ENCODE peak calls at places on chromosomes 2 and 18, in six cellular contexts. I is neuronal stem cell, K is mesendoderm, D is fibroblast of lung, S is mammary epithelial cell, L is IMR-90. O is an unnamed sample.

GRCh38 chr2:240981871-240982800 is 16.3 kb upstream of the SNED1 start:
- DNase-seq in I (no peak), K (no peak), D (no peak), S (no peak), L (no peak), O (no peak)

GRCh38 chr2:191467113-191467512 is 210.8 kb upstream of the NABP1 start:
- DNase-seq in I (no peak), K (no peak), D (no peak), S (no peak), L (no peak), O (no peak)

GRCh38 chr18:61921621-61922235 is 28.9 kb upstream of the RNF152 start:
- DNase-seq in I (no peak), K (no peak), D (no peak), S (no peak), L (peak; percentile 15), O (no peak)

GRCh38 chr2:207265849-207266248 is 100.1 kb upstream of the KLF7 start:
- DNase-seq in I (no peak), K (no peak), D (peak; percentile 66), S (no peak), L (no peak), O (peak; percentile 46)

GRCh38 chr2:54879037-54879436 is 155.6 kb downstream of the EML6 start:
- DNase-seq in I (no peak), K (peak; percentile 5), D (no peak), S (no peak), L (no peak), O (no peak)

GRCh38 chr2:190053426-190053825 is 9.1 kb downstream of the MSTN start:
- DNase-seq in I (no peak), K (no peak), D (no peak), S (no peak), L (no peak), O (no peak)

GRCh38 chr2:231523451-231524266 is 6.6 kb downstream of the NMUR1 start:
- DNase-seq in I (no peak), K (no peak), D (no peak), S (no peak), L (no peak), O (no peak)

GRCh38 chr18:78856569-78857200 is 122.9 kb upstream of the SALL3 start:
- DNase-seq in I (no peak), K (no peak), D (no peak), S (no peak), L (no peak), O (no peak)

GRCh38 chr2:161208527-161209139 is 48.4 kb downstream of the TANK start:
- DNase-seq in I (no peak), K (peak; percentile 70), D (peak; percentile 81), S (peak; percentile 83), L (peak; percentile 92), O (peak; percentile 78)

GRCh38 chr2:239394346-239394945 is 6.4 kb downstream of the HDAC4 start:
- DNase-seq in I (no peak), K (no peak), D (no peak), S (no peak), L (no peak), O (peak; percentile 8)

GRCh38 chr2:184654945-184655344 is 56.6 kb downstream of the ZNF804A start:
- DNase-seq in I (no peak), K (no peak), D (peak; percentile 59), S (no peak), L (peak; percentile 84), O (peak; percentile 91)

GRCh38 chr2:35580951-35581350 is 774.6 kb upstream of the CRIM1 start:
- DNase-seq in I (no peak), K (no peak), D (no peak), S (no peak), L (no peak), O (no peak)

GRCh38 chr2:11889101-11889850 is 142.8 kb downstream of the LPIN1 start:
- DNase-seq in I (no peak), K (no peak), D (no peak), S (no peak), L (no peak), O (no peak)

GRCh38 chr2:168254158-168254935 is 7.0 kb upstream of the STK39 start:
- DNase-seq in I (no peak), K (peak; percentile 65), D (peak; percentile 48), S (peak; percentile 23), L (peak; percentile 40), O (peak; percentile 20)

GRCh38 chr2:158487419-158487818 is 30.7 kb downstream of the PKP4 start:
- DNase-seq in I (no peak), K (no peak), D (peak; percentile 76), S (no peak), L (peak; percentile 85), O (peak; percentile 61)

GRCh38 chr2:74383254-74383653 is 3.1 kb upstream of the DCTN1 start:
- DNase-seq in I (no peak), K (no peak), D (peak; percentile 72), S (peak; percentile 66), L (peak; percentile 86), O (peak; percentile 23)

GRCh38 chr2:78718483-78718882 is 307.0 kb upstream of the REG3G start:
- DNase-seq in I (no peak), K (peak; percentile 91), D (peak; percentile 23), S (no peak), L (no peak), O (peak; percentile 31)

GRCh38 chr18:11957636-11958035 is 23.7 kb upstream of the IMPA2 start:
- DNase-seq in I (no peak), K (no peak), D (no peak), S (no peak), L (no peak), O (no peak)

GRCh38 chr18:28757466-28758008 is 580.6 kb upstream of the CDH2 start:
- DNase-seq in I (no peak), K (no peak), D (no peak), S (no peak), L (no peak), O (no peak)

GRCh38 chr18:74722237-74722636 is 124.6 kb downstream of the ZNF407 start:
- DNase-seq in I (no peak), K (no peak), D (peak; percentile 44), S (peak; percentile 57), L (peak; percentile 49), O (no peak)

GRCh38 chr2:36468463-36469266 is 113.1 kb downstream of the CRIM1 start:
- DNase-seq in I (no peak), K (no peak), D (peak; percentile 92), S (peak; percentile 72), L (peak; percentile 94), O (no peak)

GRCh38 chr18:69808399-69808798 is 139.3 kb downstream of the CD226 start:
- DNase-seq in I (no peak), K (no peak), D (no peak), S (no peak), L (no peak), O (no peak)

GRCh38 chr2:85840091-85840490 is 48.7 kb downstream of the ST3GAL5 start:
- DNase-seq in I (no peak), K (no peak), D (no peak), S (no peak), L (no peak), O (no peak)

GRCh38 chr2:40038646-40039045 is 259.6 kb upstream of the THUMPD2 start:
- DNase-seq in I (no peak), K (no peak), D (no peak), S (no peak), L (peak; percentile 54), O (peak; percentile 66)
- H3K4me2 ChIP-seq in I (no peak overlapping the region), K (no peak overlapping the region), D (peak overlapping the region; percentile 37), S (no peak overlapping the region), L (peak overlapping the region; percentile 33), O (no peak overlapping the region)

DNA sequence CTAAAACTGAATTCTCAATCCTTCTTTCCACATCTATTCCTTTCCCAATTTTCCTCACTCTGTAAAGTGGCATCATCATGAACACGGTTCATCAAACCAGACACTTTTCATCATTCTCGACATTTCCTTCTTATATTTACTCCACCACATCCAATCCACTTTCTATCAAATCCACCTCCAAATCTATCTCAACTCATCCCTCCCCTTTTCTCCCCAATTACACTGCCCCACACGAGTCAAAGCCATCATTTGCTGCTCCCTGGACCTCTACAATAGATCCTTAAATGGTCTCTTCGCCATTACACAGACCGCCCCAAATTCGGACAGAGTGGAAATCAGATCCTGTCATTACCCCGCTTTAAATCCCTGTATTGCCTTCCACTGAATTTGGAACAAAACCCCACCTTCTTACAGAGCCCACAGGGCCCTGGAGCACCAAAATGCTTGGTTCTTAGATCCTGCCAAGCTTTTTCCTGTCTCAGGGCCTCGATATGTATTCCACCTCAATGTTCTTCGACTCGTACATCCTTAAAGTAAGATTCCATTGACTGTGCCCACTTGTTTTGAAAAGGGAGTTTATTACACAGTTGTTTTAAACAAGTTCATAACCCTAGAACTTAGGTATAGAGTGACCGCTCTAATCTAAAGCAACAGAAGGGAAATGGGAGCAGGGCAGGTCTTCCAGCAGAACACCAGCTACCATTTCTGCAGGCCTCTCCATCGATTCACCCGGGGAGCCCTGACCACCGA is 837 bp downstream of the ACAA2 start:
- DNase-seq in I (no peak), K (no peak), D (peak; percentile 29), S (peak; percentile 2), L (peak; percentile 15), O (peak; percentile 57)
- H3K9ac ChIP-seq in I (no peak overlapping the region), K (peak overlapping the region; percentile 95), D (peak overlapping the region; percentile 77), S (peak overlapping the region; percentile 85), L (peak overlapping the region; percentile 82), O (peak overlapping the region; percentile 98)

DNA sequence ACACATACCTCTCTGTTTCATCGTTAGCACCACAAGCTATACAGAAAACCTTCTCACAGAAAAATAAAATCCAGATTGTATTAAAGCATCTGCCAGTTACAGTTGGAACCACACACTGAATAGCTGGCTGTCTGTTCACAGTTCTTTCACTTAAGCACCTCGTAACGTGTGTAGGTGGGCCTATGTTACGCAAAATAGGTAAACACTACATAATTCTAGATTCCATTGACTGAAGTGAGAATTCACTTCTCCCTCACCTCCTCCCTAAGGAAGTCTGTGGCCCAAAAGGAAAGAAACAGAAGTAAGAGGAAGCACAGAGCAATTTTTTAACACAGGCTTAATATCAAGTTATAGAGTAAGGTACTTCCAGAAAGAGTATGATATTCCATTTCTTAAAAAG is 24.9 kb downstream of the PELI1 start:
- DNase-seq in I (no peak), K (no peak), D (no peak), S (peak; percentile 46), L (no peak), O (no peak)
- H3K4me2 ChIP-seq in I (no peak overlapping the region), K (no peak overlapping the region), D (no peak overlapping the region), S (peak overlapping the region; percentile 94), L (no peak overlapping the region), O (no peak overlapping the region)

DNA sequence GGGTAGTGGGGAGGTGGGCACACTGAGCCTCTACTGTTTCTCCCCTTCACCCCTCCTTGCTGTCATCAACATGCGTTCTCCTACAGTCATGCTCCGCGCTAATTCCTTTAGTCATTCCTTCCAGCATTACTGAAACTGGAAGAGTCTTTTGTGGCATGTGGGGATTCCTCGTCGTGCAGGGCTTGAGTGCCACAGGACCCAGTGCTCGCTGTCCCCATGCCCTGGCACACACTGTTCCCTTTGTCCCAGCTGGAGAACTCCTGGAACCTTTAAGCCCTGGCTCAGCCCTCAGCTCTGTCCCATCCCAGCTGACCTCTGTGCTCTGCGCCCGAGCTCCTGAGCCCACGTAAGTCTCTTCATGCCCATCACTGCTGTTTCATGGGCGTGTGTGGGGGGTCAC is 42.1 kb downstream of the ODC1 start:
- DNase-seq in I (no peak), K (no peak), D (peak; percentile 59), S (no peak), L (no peak), O (no peak)
- H3K9ac ChIP-seq in I (no peak overlapping the region), K (no peak overlapping the region), D (no peak overlapping the region), S (peak overlapping the region; percentile 38), L (no peak overlapping the region), O (no peak overlapping the region)